ENCODE peak calls at places on chromosomes 1 and 21, in eight cellular contexts. One of them, this sample, is unnamed.
A peak's percentile ranks its signal among the peaks of the same experiment; 100 is the strongest.

GRCh38 chr1:151384584-151384983 is 12.1 kb upstream of the SELENBP1 start:
- DNase-seq in aorta: no peak
- DNase-seq in upper lobe of right lung: no peak
- DNase-seq in heart left ventricle: no peak
- DNase-seq in cardiac muscle cell: no peak
- DNase-seq in tibial nerve: no peak
- DNase-seq in CD8-positive, alpha-beta T cell: no peak
- DNase-seq in neural progenitor cell: no peak
- DNase-seq in this sample: no peak

GRCh38 chr1:59458884-59459283 is 162.0 kb downstream of the FGGY start:
- DNase-seq in heart left ventricle: no peak
- DNase-seq in upper lobe of right lung: no peak
- DNase-seq in neural progenitor cell: no peak
- DNase-seq in tibial nerve: no peak
- DNase-seq in CD8-positive, alpha-beta T cell: no peak
- DNase-seq in cardiac muscle cell: no peak
- DNase-seq in aorta: no peak
- DNase-seq in this sample: no peak

GRCh38 chr1:81912383-81912782 is 111.6 kb downstream of the ADGRL2 start:
- DNase-seq in neural progenitor cell: no peak
- DNase-seq in CD8-positive, alpha-beta T cell: no peak
- DNase-seq in tibial nerve: no peak
- DNase-seq in heart left ventricle: no peak
- DNase-seq in cardiac muscle cell: no peak
- DNase-seq in upper lobe of right lung: no peak
- DNase-seq in aorta: no peak
- DNase-seq in this sample: no peak

GRCh38 chr1:78211483-78212092 is 165.8 kb downstream of the GIPC2 start:
- DNase-seq in upper lobe of right lung: no peak
- DNase-seq in CD8-positive, alpha-beta T cell: no peak
- DNase-seq in aorta: peak; percentile 32
- DNase-seq in cardiac muscle cell: no peak
- DNase-seq in tibial nerve: no peak
- DNase-seq in heart left ventricle: no peak
- DNase-seq in neural progenitor cell: no peak
- DNase-seq in this sample: no peak

GRCh38 chr1:167126317-167126716 is 32.4 kb downstream of the STYXL2 start:
- DNase-seq in neural progenitor cell: no peak
- DNase-seq in tibial nerve: no peak
- DNase-seq in heart left ventricle: no peak
- DNase-seq in aorta: no peak
- DNase-seq in CD8-positive, alpha-beta T cell: no peak
- DNase-seq in cardiac muscle cell: no peak
- DNase-seq in upper lobe of right lung: no peak
- DNase-seq in this sample: no peak

GRCh38 chr1:9657521-9658032 is 6.0 kb downstream of the PIK3CD start:
- DNase-seq in neural progenitor cell: no peak
- DNase-seq in aorta: no peak
- DNase-seq in CD8-positive, alpha-beta T cell: no peak
- DNase-seq in tibial nerve: no peak
- DNase-seq in upper lobe of right lung: no peak
- DNase-seq in cardiac muscle cell: no peak
- DNase-seq in heart left ventricle: no peak
- DNase-seq in this sample: no peak

GRCh38 chr1:37267111-37267835 is 207.1 kb upstream of the ZC3H12A start:
- DNase-seq in cardiac muscle cell: no peak
- DNase-seq in upper lobe of right lung: no peak
- DNase-seq in aorta: no peak
- DNase-seq in tibial nerve: no peak
- DNase-seq in heart left ventricle: no peak
- DNase-seq in neural progenitor cell: peak; percentile 29
- DNase-seq in CD8-positive, alpha-beta T cell: no peak
- DNase-seq in this sample: no peak

GRCh38 chr1:192580351-192580962 is 4.9 kb downstream of the RGS1 start:
- DNase-seq in tibial nerve: peak; percentile 52
- DNase-seq in cardiac muscle cell: peak; percentile 23
- DNase-seq in heart left ventricle: no peak
- DNase-seq in neural progenitor cell: peak; percentile 38
- DNase-seq in upper lobe of right lung: no peak
- DNase-seq in CD8-positive, alpha-beta T cell: no peak
- DNase-seq in aorta: no peak
- DNase-seq in this sample: peak; percentile 17

GRCh38 chr21:38159355-38159754 is 97.4 kb upstream of the KCNJ15 start:
- DNase-seq in aorta: no peak
- DNase-seq in upper lobe of right lung: peak; percentile 66
- DNase-seq in CD8-positive, alpha-beta T cell: no peak
- DNase-seq in heart left ventricle: peak; percentile 52
- DNase-seq in cardiac muscle cell: peak; percentile 77
- DNase-seq in neural progenitor cell: peak; percentile 76
- DNase-seq in tibial nerve: peak; percentile 70
- DNase-seq in this sample: peak; percentile 15

GRCh38 chr21:46128106-46128982 is 27.0 kb downstream of the FTCD start:
- DNase-seq in cardiac muscle cell: peak; percentile 95
- DNase-seq in tibial nerve: no peak
- DNase-seq in aorta: peak; percentile 70
- DNase-seq in heart left ventricle: peak; percentile 86
- DNase-seq in CD8-positive, alpha-beta T cell: no peak
- DNase-seq in upper lobe of right lung: peak; percentile 57
- DNase-seq in neural progenitor cell: peak; percentile 38
- DNase-seq in this sample: no peak

GRCh38 chr21:44903054-44903685 is 17.5 kb downstream of the ITGB2 start:
- DNase-seq in tibial nerve: no peak
- DNase-seq in neural progenitor cell: no peak
- DNase-seq in aorta: no peak
- DNase-seq in upper lobe of right lung: no peak
- DNase-seq in cardiac muscle cell: no peak
- DNase-seq in CD8-positive, alpha-beta T cell: no peak
- DNase-seq in heart left ventricle: peak; percentile 24
- DNase-seq in this sample: no peak

GRCh38 chr1:223770621-223771315 is 58.4 kb downstream of the CAPN2 start:
- DNase-seq in cardiac muscle cell: no peak
- DNase-seq in CD8-positive, alpha-beta T cell: no peak
- DNase-seq in neural progenitor cell: no peak
- DNase-seq in aorta: no peak
- DNase-seq in upper lobe of right lung: no peak
- DNase-seq in tibial nerve: no peak
- DNase-seq in heart left ventricle: no peak
- DNase-seq in this sample: no peak
- H3K27ac ChIP-seq in cardiac muscle cell: peak overlapping the region; percentile 80
- H3K27ac ChIP-seq in CD8-positive, alpha-beta T cell: no peak overlapping the region
- H3K27ac ChIP-seq in neural progenitor cell: no peak overlapping the region
- H3K27ac ChIP-seq in aorta: peak overlapping the region; percentile 69
- H3K27ac ChIP-seq in upper lobe of right lung: peak overlapping the region; percentile 55
- H3K27ac ChIP-seq in tibial nerve: peak overlapping the region; percentile 82
- H3K27ac ChIP-seq in heart left ventricle: peak overlapping the region; percentile 44
- H3K27ac ChIP-seq in this sample: peak overlapping the region; percentile 58

DNA sequence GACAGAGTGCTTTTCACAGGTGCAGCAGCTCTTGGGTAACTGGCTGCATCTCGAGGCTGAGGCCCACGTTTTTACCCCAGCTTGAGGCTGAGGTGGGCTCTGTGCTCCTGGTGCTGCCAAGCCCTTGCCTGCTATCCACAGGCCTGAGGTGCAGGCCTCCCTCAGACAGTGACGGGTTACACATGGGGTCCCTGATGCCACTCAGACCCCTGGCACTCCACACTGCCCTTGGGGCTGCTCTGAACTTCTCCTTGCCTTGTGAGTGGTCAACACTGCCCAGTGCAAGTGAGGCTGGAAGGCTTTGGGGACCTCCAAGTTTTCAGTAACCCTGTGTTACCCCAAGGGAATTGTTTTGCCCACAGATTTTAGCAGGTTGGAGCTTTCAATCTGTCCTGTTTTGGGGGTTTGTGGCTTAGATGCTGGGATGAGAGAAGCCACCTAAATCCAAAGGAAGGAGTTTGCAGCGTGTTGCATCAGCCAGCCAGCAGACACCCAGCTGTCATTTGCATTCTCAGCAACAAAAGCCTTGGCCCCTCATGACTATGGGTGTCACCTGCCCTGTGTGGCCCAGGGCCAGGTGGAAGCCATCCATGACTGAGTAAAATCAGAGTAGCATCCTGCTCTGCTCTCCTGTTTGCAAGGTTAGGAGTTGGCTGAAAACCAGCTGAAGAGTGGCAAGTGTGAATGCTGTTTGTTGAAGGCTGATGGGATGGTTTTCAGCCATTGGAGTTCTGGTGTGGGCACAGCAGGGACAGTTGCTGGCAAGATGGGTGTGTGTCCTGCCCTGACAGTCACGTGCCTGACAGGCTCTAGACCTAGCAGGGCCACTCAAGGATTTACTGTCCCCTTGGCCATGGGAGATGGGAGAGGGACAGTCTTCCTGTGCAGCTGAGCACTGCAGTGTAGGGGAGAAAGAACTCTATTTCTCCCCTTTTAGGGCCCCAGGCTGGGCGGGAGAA is 3.2 kb downstream of the RNF187 start:
- DNase-seq in upper lobe of right lung: no peak
- DNase-seq in neural progenitor cell: no peak
- DNase-seq in heart left ventricle: no peak
- DNase-seq in cardiac muscle cell: no peak
- DNase-seq in CD8-positive, alpha-beta T cell: no peak
- DNase-seq in tibial nerve: no peak
- DNase-seq in aorta: no peak
- DNase-seq in this sample: no peak
- H3K4me3 ChIP-seq in upper lobe of right lung: no peak overlapping the region
- H3K4me3 ChIP-seq in neural progenitor cell: no peak overlapping the region
- H3K4me3 ChIP-seq in heart left ventricle: no peak overlapping the region
- H3K4me3 ChIP-seq in cardiac muscle cell: no peak overlapping the region
- H3K4me3 ChIP-seq in CD8-positive, alpha-beta T cell: no peak overlapping the region
- H3K4me3 ChIP-seq in tibial nerve: no peak overlapping the region
- H3K4me3 ChIP-seq in aorta: no peak overlapping the region
- H3K4me3 ChIP-seq in this sample: no peak overlapping the region

DNA sequence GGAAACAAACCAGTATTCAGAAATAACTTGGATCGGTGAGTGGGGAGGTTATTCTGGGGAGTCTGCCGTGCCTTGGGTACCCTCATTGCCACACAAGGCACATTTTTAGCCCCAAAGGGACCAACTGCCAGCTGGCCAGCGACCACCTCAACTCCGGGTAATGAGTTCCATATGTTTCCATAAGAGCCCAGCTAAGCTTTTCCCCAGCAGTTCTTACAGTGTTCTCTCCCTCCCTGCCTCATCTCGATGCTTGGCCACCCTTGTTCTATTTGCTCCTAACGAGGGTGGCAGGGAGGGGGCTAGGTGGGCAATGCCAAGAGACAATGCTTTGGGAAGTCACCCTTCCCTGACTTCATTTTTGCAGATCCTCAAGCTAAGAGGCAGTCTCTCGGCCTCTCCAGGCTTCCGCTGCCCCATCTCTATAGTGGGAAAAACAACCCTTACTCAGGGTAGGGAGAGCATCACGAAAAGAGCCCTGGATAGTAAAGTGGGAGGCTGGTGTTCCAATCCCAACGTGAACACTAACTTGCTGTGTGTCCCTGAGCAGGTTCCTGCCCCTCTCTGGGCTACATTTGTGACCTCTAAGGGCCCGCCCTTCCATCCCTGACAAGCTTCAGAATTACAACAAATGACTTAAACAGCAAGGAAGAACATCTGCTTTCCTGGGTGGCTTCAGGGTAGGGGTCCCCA is 6.0 kb downstream of the ID3 start:
- DNase-seq in heart left ventricle: no peak
- DNase-seq in aorta: no peak
- DNase-seq in tibial nerve: no peak
- DNase-seq in upper lobe of right lung: no peak
- DNase-seq in CD8-positive, alpha-beta T cell: no peak
- DNase-seq in neural progenitor cell: no peak
- DNase-seq in cardiac muscle cell: no peak
- DNase-seq in this sample: no peak
- H3K4me1 ChIP-seq in heart left ventricle: peaks cover 21% of the 10 kb centered on the region
- H3K4me1 ChIP-seq in aorta: no peaks in the 10 kb centered on the region
- H3K4me1 ChIP-seq in tibial nerve: peaks cover 52% of the 10 kb centered on the region
- H3K4me1 ChIP-seq in upper lobe of right lung: peaks cover 49% of the 10 kb centered on the region
- H3K4me1 ChIP-seq in CD8-positive, alpha-beta T cell: peaks cover 36% of the 10 kb centered on the region
- H3K4me1 ChIP-seq in neural progenitor cell: peaks cover 51% of the 10 kb centered on the region
- H3K4me1 ChIP-seq in cardiac muscle cell: peaks cover 49% of the 10 kb centered on the region
- H3K4me1 ChIP-seq in this sample: peaks cover 45% of the 10 kb centered on the region

GRCh38 chr1:234617135-234617985 is 7.4 kb upstream of the IRF2BP2 start:
- DNase-seq in neural progenitor cell: no peak
- DNase-seq in tibial nerve: no peak
- DNase-seq in aorta: no peak
- DNase-seq in heart left ventricle: no peak
- DNase-seq in CD8-positive, alpha-beta T cell: no peak
- DNase-seq in upper lobe of right lung: no peak
- DNase-seq in cardiac muscle cell: no peak
- DNase-seq in this sample: no peak
- H3K27ac ChIP-seq in neural progenitor cell: no peak overlapping the region
- H3K27ac ChIP-seq in tibial nerve: peak overlapping the region; percentile 100
- H3K27ac ChIP-seq in aorta: peak overlapping the region; percentile 82
- H3K27ac ChIP-seq in heart left ventricle: no peak overlapping the region
- H3K27ac ChIP-seq in CD8-positive, alpha-beta T cell: no peak overlapping the region
- H3K27ac ChIP-seq in upper lobe of right lung: peak overlapping the region; percentile 81
- H3K27ac ChIP-seq in cardiac muscle cell: peak overlapping the region; percentile 88
- H3K27ac ChIP-seq in this sample: no peak overlapping the region

GRCh38 chr1:17538428-17539130 is 919 bp upstream of the ARHGEF10L start:
- DNase-seq in neural progenitor cell: peak; percentile 94
- DNase-seq in heart left ventricle: no peak
- DNase-seq in aorta: peak; percentile 84
- DNase-seq in CD8-positive, alpha-beta T cell: no peak
- DNase-seq in upper lobe of right lung: no peak
- DNase-seq in cardiac muscle cell: peak; percentile 89
- DNase-seq in tibial nerve: no peak
- DNase-seq in this sample: no peak

GRCh38 chr1:17538010-17538409 is 1.5 kb upstream of the ARHGEF10L start:
- DNase-seq in neural progenitor cell: no peak
- DNase-seq in aorta: no peak
- DNase-seq in heart left ventricle: no peak
- DNase-seq in CD8-positive, alpha-beta T cell: no peak
- DNase-seq in tibial nerve: no peak
- DNase-seq in cardiac muscle cell: no peak
- DNase-seq in upper lobe of right lung: no peak
- DNase-seq in this sample: no peak

GRCh38 chr1:17540255-17541001 is 930 bp downstream of the ARHGEF10L start:
- DNase-seq in heart left ventricle: peak; percentile 68
- DNase-seq in upper lobe of right lung: peak; percentile 73
- DNase-seq in tibial nerve: peak; percentile 53
- DNase-seq in cardiac muscle cell: peak; percentile 48
- DNase-seq in aorta: peak; percentile 90
- DNase-seq in neural progenitor cell: peak; percentile 87
- DNase-seq in CD8-positive, alpha-beta T cell: no peak
- DNase-seq in this sample: no peak

GRCh38 chr1:17539526-17540254 is at the start of gene ARHGEF10L:
- DNase-seq in cardiac muscle cell: peak; percentile 69
- DNase-seq in heart left ventricle: no peak
- DNase-seq in upper lobe of right lung: peak; percentile 79
- DNase-seq in neural progenitor cell: peak; percentile 74
- DNase-seq in CD8-positive, alpha-beta T cell: no peak
- DNase-seq in aorta: peak; percentile 83
- DNase-seq in tibial nerve: no peak
- DNase-seq in this sample: no peak

GRCh38 chr1:17539202-17539525 is 334 bp upstream of the ARHGEF10L start:
- DNase-seq in aorta: no peak
- DNase-seq in heart left ventricle: no peak
- DNase-seq in CD8-positive, alpha-beta T cell: no peak
- DNase-seq in neural progenitor cell: no peak
- DNase-seq in upper lobe of right lung: no peak
- DNase-seq in tibial nerve: no peak
- DNase-seq in cardiac muscle cell: no peak
- DNase-seq in this sample: no peak
- H3K4me3 ChIP-seq in aorta: peak overlapping the region; percentile 93
- H3K4me3 ChIP-seq in heart left ventricle: peak overlapping the region; percentile 75
- H3K4me3 ChIP-seq in CD8-positive, alpha-beta T cell: no peak overlapping the region
- H3K4me3 ChIP-seq in neural progenitor cell: peak overlapping the region; percentile 61
- H3K4me3 ChIP-seq in upper lobe of right lung: peak overlapping the region; percentile 43
- H3K4me3 ChIP-seq in tibial nerve: peak overlapping the region; percentile 75
- H3K4me3 ChIP-seq in cardiac muscle cell: peak overlapping the region; percentile 48
- H3K4me3 ChIP-seq in this sample: no peak overlapping the region